ENCODE peak calls at places on chromosomes 5 and 9, in eight cellular contexts. L, P, A, F, M, B, Q and N are unnamed samples.

GRCh38 chr5:104179057-104179456 is 616.5 kb upstream of the NUDT12 start:
- DNase-seq in B (peak; percentile 79), A (peak; percentile 48), F (no peak), M (peak; percentile 20), Q (peak; percentile 77), P (no peak), L (no peak), N (no peak)

GRCh38 chr9:130265431-130266235 is at the start of gene HMCN2:
- DNase-seq in B (no peak), A (no peak), F (no peak), Q (peak; percentile 48), P (peak; percentile 70), M (no peak), L (no peak), N (peak; percentile 86)

GRCh38 chr5:145341842-145342241 is 493.3 kb downstream of the PRELID2 start:
- DNase-seq in P (no peak), Q (no peak), A (no peak), F (no peak), B (peak; percentile 41), L (no peak), M (peak; percentile 60), N (no peak)

GRCh38 chr5:68159251-68159951 is 56.2 kb upstream of the PIK3R1 start:
- DNase-seq in M (no peak), F (no peak), P (no peak), L (no peak), A (no peak), B (no peak), Q (no peak), N (peak; percentile 72)

GRCh38 chr9:129480227-129480626 is 140.7 kb downstream of the C9orf50 start:
- DNase-seq in Q (no peak), M (no peak), B (peak; percentile 44), P (no peak), F (peak; percentile 37), A (no peak), L (no peak), N (no peak)

GRCh38 chr5:180136661-180137381 is 65.3 kb upstream of the RNF130 start:
- DNase-seq in A (no peak), F (no peak), B (no peak), L (no peak), Q (no peak), P (peak; percentile 50), M (no peak), N (peak; percentile 50)

GRCh38 chr9:21812945-21813568 is 10.6 kb downstream of the MTAP start:
- DNase-seq in Q (peak; percentile 78), F (peak; percentile 58), P (peak; percentile 83), L (peak; percentile 43), A (peak; percentile 69), M (peak; percentile 50), B (peak; percentile 79), N (peak; percentile 80)

GRCh38 chr5:131419877-131420276 is 156.0 kb downstream of the CDC42SE2 start:
- DNase-seq in F (no peak), B (no peak), A (no peak), L (no peak), Q (no peak), P (no peak), M (no peak), N (no peak)

GRCh38 chr5:127919006-127919796 is 164.4 kb upstream of the SLC12A2 start:
- DNase-seq in P (no peak), A (no peak), L (no peak), F (no peak), M (no peak), B (no peak), Q (no peak), N (no peak)

GRCh38 chr5:168215646-168216045 is 75.8 kb upstream of the WWC1 start:
- DNase-seq in A (no peak), F (no peak), B (no peak), P (no peak), Q (peak; percentile 96), L (no peak), M (no peak), N (no peak)

GRCh38 chr5:133048993-133049725 is 2.7 kb upstream of the HSPA4 start:
- DNase-seq in A (no peak), L (no peak), M (no peak), F (no peak), Q (peak; percentile 65), B (peak; percentile 94), P (no peak), N (no peak)

GRCh38 chr9:27059907-27060306 is 49.1 kb upstream of the TEK start:
- DNase-seq in B (no peak), F (no peak), P (no peak), M (no peak), A (no peak), L (no peak), Q (no peak), N (no peak)

GRCh38 chr5:126542441-126542840 is 52.6 kb downstream of the ALDH7A1 start:
- DNase-seq in B (no peak), M (no peak), P (no peak), Q (no peak), L (no peak), F (no peak), A (no peak), N (no peak)

GRCh38 chr5:174741352-174741751 is 17.0 kb downstream of the MSX2 start:
- DNase-seq in B (no peak), P (no peak), M (no peak), L (no peak), Q (no peak), A (no peak), F (no peak), N (no peak)

GRCh38 chr9:32350682-32351081 is 33.8 kb upstream of the ACO1 start:
- DNase-seq in A (peak; percentile 23), F (no peak), B (peak; percentile 9), M (peak; percentile 5), L (no peak), P (no peak), Q (peak; percentile 52), N (no peak)

GRCh38 chr9:98287383-98287782 is 31.9 kb upstream of the TBC1D2 start:
- DNase-seq in M (no peak), F (no peak), P (no peak), B (no peak), L (no peak), A (no peak), Q (no peak), N (no peak)

GRCh38 chr5:126794157-126794828 is 17.4 kb downstream of the LMNB1 start:
- DNase-seq in B (no peak), M (no peak), P (no peak), Q (peak; percentile 44), A (no peak), F (no peak), L (no peak), N (no peak)

GRCh38 chr5:151684690-151685361 is 1.9 kb downstream of the SPARC start:
- DNase-seq in F (peak; percentile 67), B (peak; percentile 99), A (no peak), Q (no peak), L (no peak), M (peak; percentile 78), P (no peak), N (peak; percentile 87)

GRCh38 chr9:132447346-132447745 is 37.3 kb downstream of the CFAP77 start:
- DNase-seq in P (no peak), M (no peak), Q (no peak), F (no peak), B (no peak), L (no peak), A (no peak), N (no peak)

GRCh38 chr9:1048853-1049252 is 1.3 kb upstream of the DMRT2 start:
- DNase-seq in L (no peak), P (no peak), M (no peak), A (no peak), B (no peak), F (no peak), Q (no peak), N (no peak)

GRCh38 chr5:175207321-175208040 is 236.5 kb downstream of the DRD1 start:
- DNase-seq in F (no peak), Q (no peak), B (no peak), L (no peak), P (no peak), M (no peak), A (no peak), N (no peak)

GRCh38 chr5:394671-395155 is 48.3 kb upstream of the EXOC3 start:
- DNase-seq in M (no peak), L (no peak), B (no peak), P (peak; percentile 66), Q (no peak), A (no peak), F (no peak), N (peak; percentile 56)

GRCh38 chr5:56088967-56089829 is 94.4 kb upstream of the IL6ST start:
- DNase-seq in M (peak; percentile 68), B (peak; percentile 93), Q (no peak), L (no peak), P (no peak), A (no peak), F (no peak), N (no peak)

GRCh38 chr5:143025971-143026370 is 255.8 kb downstream of the ARHGAP26 start:
- DNase-seq in P (no peak), L (no peak), F (no peak), Q (peak; percentile 72), B (no peak), M (no peak), A (no peak), N (no peak)

GRCh38 chr9:137740311-137740710 is 121.5 kb downstream of the EHMT1 start:
- DNase-seq in Q (peak; percentile 83), B (peak; percentile 27), P (no peak), M (no peak), L (no peak), A (no peak), F (peak; percentile 81), N (peak; percentile 84)

GRCh38 chr5:170746952-170747340 is 36.6 kb upstream of the GABRP start:
- DNase-seq in B (no peak), A (no peak), P (no peak), L (no peak), M (no peak), Q (no peak), F (no peak), N (no peak)

GRCh38 chr9:114246558-114246957 is 76.3 kb upstream of the ORM1 start:
- DNase-seq in F (no peak), Q (no peak), M (no peak), B (peak; percentile 90), L (no peak), A (no peak), P (no peak), N (no peak)

GRCh38 chr5:157271740-157272271 is 5.9 kb downstream of the CYFIP2 start:
- DNase-seq in B (no peak), P (peak; percentile 86), M (no peak), F (no peak), L (peak; percentile 49), A (no peak), Q (peak; percentile 10), N (no peak)

GRCh38 chr9:126304946-126305370 is 21.7 kb upstream of the MVB12B start:
- DNase-seq in L (no peak), Q (no peak), P (no peak), A (no peak), M (no peak), B (no peak), F (no peak), N (no peak)

GRCh38 chr9:137818286-137818685 is 59.3 kb upstream of the CACNA1B start:
- DNase-seq in A (no peak), Q (no peak), B (no peak), M (no peak), P (no peak), F (no peak), L (no peak), N (no peak)

GRCh38 chr9:37512439-37512838 is 26.7 kb downstream of the POLR1E start:
- DNase-seq in M (no peak), A (no peak), L (no peak), B (no peak), F (no peak), Q (no peak), P (no peak), N (no peak)

GRCh38 chr9:27412963-27413362 is 111.1 kb upstream of the IFNK start:
- DNase-seq in M (no peak), F (no peak), L (no peak), P (no peak), B (peak; percentile 23), A (no peak), Q (no peak), N (no peak)

GRCh38 chr5:67960939-67961338 is 254.6 kb upstream of the PIK3R1 start:
- DNase-seq in M (no peak), A (no peak), F (no peak), Q (no peak), L (no peak), P (no peak), B (peak; percentile 3), N (no peak)

GRCh38 chr5:85651744-85652143 is 966.0 kb upstream of the COX7C start:
- DNase-seq in A (no peak), B (no peak), F (no peak), P (no peak), M (no peak), Q (no peak), L (no peak), N (no peak)